ENCODE peak calls at places on chromosomes 13 and 19, in four cellular contexts. M is GM12878, T is HepG2, P is H1. J is an unnamed sample.

GRCh38 chr19:11278670-11279069 is 16.3 kb upstream of the DOCK6 start:
- DNase-seq in M (no peak), T (no peak), P (no peak), J (no peak)

GRCh38 chr19:1819211-1819975 is 7.3 kb upstream of the ATP8B3 start:
- DNase-seq in M (no peak), T (no peak), P (no peak), J (no peak)

GRCh38 chr13:85417807-85418206 is 381.4 kb downstream of the SLITRK6 start:
- DNase-seq in M (no peak), T (no peak), P (no peak), J (no peak)

GRCh38 chr19:38734426-38735256 is 9.6 kb downstream of the CAPN12 start:
- DNase-seq in M (peak; percentile 25), T (no peak), P (no peak), J (no peak)

GRCh38 chr13:84670245-84670644 is 788.0 kb upstream of the SLITRK1 start:
- DNase-seq in M (no peak), T (no peak), P (no peak), J (no peak)

GRCh38 chr19:29815231-29815630 is 3.4 kb downstream of the CCNE1 start:
- DNase-seq in M (peak; percentile 70), T (no peak), P (no peak), J (no peak)

GRCh38 chr13:62920181-62920580 is 1504.5 kb upstream of the PCDH20 start:
- DNase-seq in M (no peak), T (no peak), P (no peak), J (no peak)

GRCh38 chr19:7533281-7533819 is 2.2 kb upstream of the PNPLA6 start:
- DNase-seq in M (no peak), T (no peak), P (no peak), J (no peak)

GRCh38 chr13:44437356-44438233 is 64.0 kb downstream of the SERP2 start:
- DNase-seq in M (no peak), T (peak; percentile 35), P (no peak), J (peak; percentile 30)

GRCh38 chr13:48896312-48896711 is 79.4 kb upstream of the FNDC3A start:
- DNase-seq in M (no peak), T (no peak), P (no peak), J (peak; percentile 5)

GRCh38 chr19:42311612-42312160 is 1.4 kb upstream of the TMEM145 start:
- DNase-seq in M (no peak), T (no peak), P (no peak), J (peak; percentile 57)

GRCh38 chr19:14187586-14187985 is 18.4 kb downstream of the ADGRL1 start:
- DNase-seq in M (no peak), T (no peak), P (no peak), J (peak; percentile 53)

GRCh38 chr19:45781282-45782161 is 768 bp downstream of the DMPK start:
- DNase-seq in M (no peak), T (no peak), P (no peak), J (no peak)

GRCh38 chr19:11737964-11738745 is 591 bp downstream of the ZNF823 start:
- DNase-seq in M (no peak), T (peak; percentile 67), P (no peak), J (peak; percentile 39)

GRCh38 chr19:28427256-28428083 is 785.5 kb downstream of the UQCRFS1 start:
- DNase-seq in M (no peak), T (no peak), P (no peak), J (no peak)

GRCh38 chr19:41321600-41322270 is 11.8 kb downstream of the CCDC97 start:
- DNase-seq in M (no peak), T (peak; percentile 82), P (peak; percentile 70), J (peak; percentile 71)

GRCh38 chr13:28579334-28579733 is 79.6 kb upstream of the POMP start:
- DNase-seq in M (no peak), T (no peak), P (no peak), J (no peak)

GRCh38 chr19:9597027-9597426 is 12.7 kb upstream of the ZNF121 start:
- DNase-seq in M (no peak), T (no peak), P (no peak), J (no peak)

GRCh38 chr13:43664700-43665191 is 122.0 kb downstream of the ENOX1 start:
- DNase-seq in M (no peak), T (no peak), P (no peak), J (no peak)

GRCh38 chr19:35612224-35612558 is 344 bp upstream of the HAUS5 start:
- DNase-seq in M (no peak), T (no peak), P (no peak), J (no peak)

GRCh38 chr19:35613574-35613973 is 1.0 kb downstream of the HAUS5 start:
- DNase-seq in M (no peak), T (no peak), P (no peak), J (no peak)

GRCh38 chr19:35609881-35610353 is 2.6 kb upstream of the HAUS5 start:
- DNase-seq in M (peak; percentile 47), T (no peak), P (no peak), J (no peak)

GRCh38 chr19:35615036-35615435 is 2.5 kb downstream of the HAUS5 start:
- DNase-seq in M (no peak), T (no peak), P (no peak), J (no peak)

DNA sequence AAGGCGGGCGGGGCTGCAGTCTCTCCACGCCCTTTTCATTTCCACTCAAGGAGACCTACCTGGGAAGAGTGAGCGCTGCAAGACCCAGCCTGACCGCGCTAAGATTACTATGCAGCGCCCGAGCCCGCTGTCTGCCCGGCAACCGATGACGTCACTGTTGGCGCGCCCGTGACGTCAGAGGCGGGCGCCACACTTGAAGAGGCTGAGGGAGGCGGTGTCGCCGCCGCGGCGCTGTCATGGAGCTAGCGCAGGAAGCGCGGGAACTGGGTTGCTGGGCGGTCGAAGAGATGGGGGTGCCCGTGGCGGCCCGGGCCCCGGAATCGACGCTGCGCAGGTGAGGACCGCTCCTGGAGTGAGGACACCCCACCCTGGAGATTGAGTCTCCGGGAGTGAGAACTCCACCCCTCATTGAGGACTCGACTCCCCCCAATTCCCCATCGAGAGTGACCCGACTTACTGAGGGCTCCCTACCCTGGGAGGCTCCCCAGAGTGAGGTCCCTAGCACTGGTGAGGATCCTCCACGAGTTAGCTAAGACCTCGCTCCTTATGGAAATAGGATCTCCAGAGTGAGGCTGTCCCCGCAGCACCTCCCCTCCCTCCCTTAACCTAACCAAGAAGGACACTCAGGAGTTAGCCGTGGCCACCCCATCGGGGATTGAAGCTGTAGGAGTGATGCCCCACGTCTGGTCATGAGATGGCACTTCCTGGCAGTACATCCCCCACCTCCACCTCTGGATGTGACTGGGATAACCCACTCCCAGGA is at the start of gene HAUS5:
- DNase-seq in M (peak; percentile 70), T (peak; percentile 83), P (peak; percentile 81), J (peak; percentile 98)
- TF ChIP-seq POLR2A in M (peak; percentile 91), T (peak; percentile 69), P (no peak), J (peak; percentile 84)

DNA sequence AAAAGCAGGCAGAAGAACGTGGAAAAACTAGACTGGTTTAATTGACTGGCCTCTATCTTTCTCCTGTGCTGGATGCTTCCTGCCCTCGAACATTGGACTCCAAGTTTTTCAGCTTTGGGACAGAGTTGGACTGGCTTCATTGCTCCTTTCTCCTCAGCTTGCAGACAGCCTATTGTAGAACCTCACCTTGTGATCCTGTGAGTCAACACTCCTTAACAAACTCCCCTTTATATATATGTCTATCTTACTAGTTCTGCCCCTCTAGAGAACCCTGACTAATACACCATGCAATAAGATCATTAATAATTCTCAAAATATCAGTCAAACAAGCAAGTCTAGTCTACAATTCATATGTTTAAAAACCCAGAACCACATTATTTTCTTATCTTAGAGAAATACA is 662.4 kb downstream of the TBC1D4 start:
- DNase-seq in M (no peak), T (no peak), P (no peak), J (no peak)
- TF ChIP-seq BRCA1 in M (no peak), T (no peak), P (no peak), J (no peak)

GRCh38 chr19:18790566-18791314 is at the start of gene COMP:
- DNase-seq in M (no peak), T (no peak), P (no peak), J (no peak)

GRCh38 chr19:18791315-18791678 is 192 bp upstream of the COMP start:
- DNase-seq in M (no peak), T (no peak), P (no peak), J (no peak)

GRCh38 chr19:18789883-18790565 is 1.1 kb downstream of the COMP start:
- DNase-seq in M (no peak), T (no peak), P (peak; percentile 27), J (peak; percentile 91)

GRCh38 chr19:18788782-18789421 is 2.2 kb downstream of the COMP start:
- DNase-seq in M (no peak), T (no peak), P (no peak), J (no peak)

GRCh38 chr19:18789422-18789832 is 1.7 kb downstream of the COMP start:
- DNase-seq in M (no peak), T (no peak), P (no peak), J (no peak)
- TF ChIP-seq EZH2 in M (no peak), T (no peak), P (no peak), J (no peak)

GRCh38 chr19:16869331-16869972 is 19.3 kb upstream of the F2RL3 start:
- DNase-seq in M (no peak), T (no peak), P (no peak), J (no peak)

GRCh38 chr19:16872728-16873127 is 16.1 kb upstream of the F2RL3 start:
- DNase-seq in M (no peak), T (no peak), P (no peak), J (no peak)

GRCh38 chr19:16867211-16867610 is 21.6 kb upstream of the F2RL3 start:
- DNase-seq in M (no peak), T (no peak), P (no peak), J (no peak)

GRCh38 chr19:16871870-16872269 is 16.9 kb upstream of the F2RL3 start:
- DNase-seq in M (no peak), T (no peak), P (no peak), J (no peak)

DNA sequence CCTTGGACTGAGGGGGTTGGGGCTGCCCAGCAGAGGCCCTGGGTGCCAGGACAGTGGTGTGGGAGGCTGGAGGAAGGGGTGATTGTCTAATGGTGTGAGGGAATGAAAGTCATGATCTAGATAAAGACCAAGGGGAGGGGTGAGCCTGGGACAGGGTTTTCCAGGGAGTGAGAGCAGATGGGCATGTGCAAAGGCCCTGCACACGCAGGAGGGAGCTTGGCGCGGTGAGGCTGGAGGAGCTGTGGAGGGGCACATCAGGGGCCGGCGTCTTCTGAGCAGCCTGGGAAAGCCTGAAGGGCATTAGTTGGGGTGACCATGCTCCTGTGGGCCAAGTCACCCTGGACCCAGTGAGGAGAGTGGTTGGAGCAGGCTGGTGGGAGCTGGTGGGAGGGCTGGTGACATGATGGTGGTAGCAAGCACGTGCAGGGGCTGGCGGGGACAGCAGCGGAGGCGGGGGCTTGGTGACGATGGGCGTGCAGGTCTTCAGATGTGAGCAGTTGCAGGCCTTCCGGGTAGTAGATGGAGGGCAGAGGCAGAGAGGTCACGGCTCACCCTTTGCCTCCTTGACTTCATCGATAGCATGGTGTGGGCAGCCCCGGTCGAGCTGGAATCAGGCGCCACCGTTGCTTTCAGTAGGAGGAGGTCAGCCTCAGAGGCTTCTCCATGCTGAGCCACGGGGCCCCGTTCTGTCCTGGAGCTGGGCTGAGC is 20.2 kb upstream of the F2RL3 start:
- DNase-seq in M (no peak), T (no peak), P (no peak), J (no peak)
- TF ChIP-seq POLR2A in M (no peak), T (no peak), P (no peak), J (no peak)

GRCh38 chr19:49151339-49152217 is 3.6 kb downstream of the HRC start:
- DNase-seq in M (no peak), T (no peak), P (peak; percentile 95), J (peak; percentile 97)
- TF ChIP-seq BRCA1 in M (no peak), T (no peak), P (no peak), J (no peak)

J was measured in K562.